ENCODE peak calls at places on chromosomes 1 and 21, in eight cellular contexts. W, E, Q, T, V, K, Z and F are unnamed samples.
A peak's percentile ranks its signal among the peaks of the same experiment; 100 is the strongest.

GRCh38 chr1:66468712-66469111 is 65.2 kb upstream of the SGIP1 start:
- DNase-seq in W (no peak), E (no peak), Q (no peak), T (no peak), V (no peak), K (no peak), Z (no peak), F (no peak)

GRCh38 chr1:32892368-32893197 is 6.3 kb downstream of the HPCA start:
- DNase-seq in W (no peak), E (peak; percentile 23), Q (no peak), T (peak; percentile 37), V (peak; percentile 37), K (peak; percentile 74), Z (no peak), F (peak; percentile 49)

GRCh38 chr1:246798606-246799496 is 74.6 kb downstream of the SCCPDH start:
- DNase-seq in W (no peak), E (no peak), Q (no peak), T (no peak), V (no peak), K (no peak), Z (no peak), F (no peak)

GRCh38 chr1:11610629-11611180 is 43.5 kb downstream of the FBXO2 start:
- DNase-seq in W (no peak), E (no peak), Q (no peak), T (no peak), V (no peak), K (no peak), Z (no peak), F (no peak)

GRCh38 chr1:177256153-177256814 is 85.5 kb downstream of the BRINP2 start:
- DNase-seq in W (peak; percentile 83), E (peak; percentile 92), Q (peak; percentile 92), T (peak; percentile 97), V (peak; percentile 76), K (peak; percentile 65), Z (no peak), F (peak; percentile 92)

GRCh38 chr1:171814692-171815091 is 26.6 kb upstream of the DNM3 start:
- DNase-seq in W (peak; percentile 42), E (peak; percentile 42), Q (peak; percentile 32), T (no peak), V (no peak), K (no peak), Z (no peak), F (no peak)

GRCh38 chr1:8020032-8020431 is 6.1 kb downstream of the ERRFI1 start:
- DNase-seq in W (no peak), E (peak; percentile 64), Q (peak; percentile 67), T (no peak), V (peak; percentile 64), K (no peak), Z (no peak), F (peak; percentile 80)

GRCh38 chr1:149995927-149996326 is 14.6 kb downstream of the OTUD7B start:
- DNase-seq in W (no peak), E (peak; percentile 40), Q (peak; percentile 51), T (no peak), V (no peak), K (no peak), Z (no peak), F (no peak)

GRCh38 chr1:7646981-7647901 is 123.9 kb upstream of the VAMP3 start:
- DNase-seq in W (no peak), E (peak; percentile 47), Q (peak; percentile 17), T (peak; percentile 82), V (peak; percentile 80), K (peak; percentile 90), Z (peak; percentile 14), F (peak; percentile 43)

GRCh38 chr1:163797816-163798215 is 476.1 kb downstream of the NUF2 start:
- DNase-seq in W (no peak), E (no peak), Q (no peak), T (no peak), V (no peak), K (no peak), Z (no peak), F (no peak)

GRCh38 chr1:87521446-87521845 is 192.8 kb downstream of the LMO4 start:
- DNase-seq in W (no peak), E (no peak), Q (no peak), T (no peak), V (no peak), K (no peak), Z (no peak), F (no peak)

GRCh38 chr1:180643693-180644092 is 11.9 kb downstream of the XPR1 start:
- DNase-seq in W (no peak), E (peak; percentile 45), Q (peak; percentile 26), T (no peak), V (peak; percentile 66), K (no peak), Z (no peak), F (no peak)

GRCh38 chr1:1782399-1783221 is 4.3 kb upstream of the NADK start:
- DNase-seq in W (no peak), E (peak; percentile 72), Q (peak; percentile 49), T (no peak), V (peak; percentile 84), K (no peak), Z (no peak), F (no peak)

GRCh38 chr1:241610056-241610815 is 29.9 kb downstream of the CHML start:
- DNase-seq in W (no peak), E (peak; percentile 55), Q (peak; percentile 24), T (no peak), V (peak; percentile 52), K (no peak), Z (no peak), F (no peak)

GRCh38 chr1:68454534-68454933 is 4.8 kb upstream of the RPE65 start:
- DNase-seq in W (no peak), E (no peak), Q (no peak), T (no peak), V (no peak), K (no peak), Z (no peak), F (no peak)

GRCh38 chr21:44354001-44354405 is 582 bp downstream of the TRPM2 start:
- DNase-seq in W (no peak), E (no peak), Q (no peak), T (no peak), V (no peak), K (no peak), Z (no peak), F (no peak)

GRCh38 chr21:42678118-42678430 is 24.7 kb downstream of the PDE9A start:
- DNase-seq in W (no peak), E (no peak), Q (no peak), T (no peak), V (no peak), K (no peak), Z (no peak), F (no peak)

GRCh38 chr1:235023197-235024044 is 105.2 kb downstream of the TOMM20 start:
- DNase-seq in W (no peak), E (no peak), Q (no peak), T (no peak), V (no peak), K (peak; percentile 27), Z (no peak), F (no peak)

GRCh38 chr1:198611219-198611618 is 27.6 kb upstream of the PTPRC start:
- DNase-seq in W (no peak), E (no peak), Q (no peak), T (no peak), V (no peak), K (no peak), Z (no peak), F (no peak)

GRCh38 chr1:160738266-160738665 is 781 bp upstream of the SLAMF7 start:
- DNase-seq in W (no peak), E (no peak), Q (no peak), T (no peak), V (no peak), K (no peak), Z (no peak), F (no peak)

GRCh38 chr1:200588698-200589097 is 31.9 kb downstream of the KIF14 start:
- DNase-seq in W (no peak), E (no peak), Q (no peak), T (no peak), V (no peak), K (no peak), Z (no peak), F (no peak)

GRCh38 chr1:91026777-91027176 is 4.9 kb upstream of the ZNF644 start:
- DNase-seq in W (no peak), E (peak; percentile 45), Q (peak; percentile 17), T (no peak), V (no peak), K (no peak), Z (no peak), F (peak; percentile 17)

GRCh38 chr1:184773762-184774320 is 19.2 kb upstream of the EDEM3 start:
- DNase-seq in W (no peak), E (no peak), Q (no peak), T (no peak), V (peak; percentile 80), K (no peak), Z (no peak), F (no peak)

GRCh38 chr1:212368073-212368484 is 46.6 kb downstream of the PACC1 start:
- DNase-seq in W (peak; percentile 77), E (peak; percentile 87), Q (peak; percentile 67), T (peak; percentile 70), V (peak; percentile 71), K (peak; percentile 32), Z (no peak), F (peak; percentile 77)

GRCh38 chr21:42233067-42233981 is 14.4 kb downstream of the ABCG1 start:
- DNase-seq in W (no peak), E (peak; percentile 88), Q (no peak), T (no peak), V (peak; percentile 60), K (no peak), Z (no peak), F (no peak)

GRCh38 chr1:168488153-168488552 is 55.6 kb downstream of the XCL2 start:
- DNase-seq in W (no peak), E (peak; percentile 83), Q (peak; percentile 52), T (no peak), V (peak; percentile 61), K (no peak), Z (no peak), F (no peak)

GRCh38 chr1:10692401-10693021 is 103.9 kb downstream of the CASZ1 start:
- DNase-seq in W (no peak), E (no peak), Q (no peak), T (no peak), V (peak; percentile 83), K (peak; percentile 59), Z (no peak), F (peak; percentile 40)

GRCh38 chr1:36089393-36090121 is 865 bp downstream of the ADPRS start:
- DNase-seq in W (no peak), E (peak; percentile 60), Q (peak; percentile 13), T (no peak), V (no peak), K (peak; percentile 40), Z (no peak), F (peak; percentile 70)

GRCh38 chr1:86913399-86913895 is 479 bp downstream of the SELENOF start:
- DNase-seq in W (peak; percentile 0), E (peak; percentile 46), Q (peak; percentile 37), T (no peak), V (peak; percentile 40), K (peak; percentile 21), Z (no peak), F (peak; percentile 58)

GRCh38 chr1:41847733-41848132 is 71.0 kb downstream of the HIVEP3 start:
- DNase-seq in W (no peak), E (no peak), Q (no peak), T (no peak), V (no peak), K (no peak), Z (no peak), F (no peak)